ENCODE peak calls at places on chromosomes 1 and 21, in seven cellular contexts. H is amniotic stem cell; B is EH; Y is Karpas-422; M is fibroblast of lung; W is stimulated activated CD8-positive, alpha-beta memory T cell treated with anti-CD3 and anti-CD28 coated beads, Interleukin-2, amount 100 ng/mL, for 1 hour; N is GM20000. L is an unnamed sample.

GRCh38 chr1:36996106-36996505 is 38.2 kb downstream of the GRIK3 start:
- DNase-seq in B (no peak), M (no peak), H (no peak), N (no peak), Y (no peak), W (no peak), L (no peak)

GRCh38 chr1:4362314-4363044 is 291.9 kb upstream of the AJAP1 start:
- DNase-seq in H (no peak), M (no peak), W (no peak), B (no peak), N (no peak), Y (no peak), L (no peak)

GRCh38 chr1:32426489-32427255 is 32.4 kb upstream of the BSDC1 start:
- DNase-seq in W (no peak), Y (peak), H (no peak), N (no peak), B (peak), M (peak), L (no peak)

GRCh38 chr21:16708431-16708830 is 804.4 kb upstream of the CXADR start:
- DNase-seq in B (no peak), H (no peak), W (no peak), M (peak), Y (no peak), N (no peak), L (no peak)

GRCh38 chr1:26003262-26003661 is 5.4 kb upstream of the PAFAH2 start:
- DNase-seq in B (no peak), Y (no peak), M (no peak), N (no peak), W (no peak), H (no peak), L (no peak)

GRCh38 chr1:203840208-203840808 is 21.1 kb upstream of the SNRPE start:
- DNase-seq in Y (peak), H (no peak), N (no peak), W (no peak), B (no peak), M (no peak), L (no peak)

GRCh38 chr1:33237579-33237978 is 18.7 kb upstream of the ZNF362 start:
- DNase-seq in N (no peak), W (no peak), Y (no peak), H (no peak), B (no peak), M (no peak), L (no peak)

GRCh38 chr1:5865056-5865455 is 127.2 kb downstream of the NPHP4 start:
- DNase-seq in M (no peak), Y (no peak), W (no peak), H (no peak), N (no peak), B (no peak), L (no peak)

GRCh38 chr1:94083653-94084052 is 37.3 kb downstream of the ABCA4 start:
- DNase-seq in Y (no peak), M (no peak), H (no peak), W (no peak), B (no peak), N (no peak), L (no peak)

GRCh38 chr1:41240806-41241747 is 1.0 kb downstream of the SCMH1 start:
- DNase-seq in M (peak), N (peak), B (peak), Y (peak), H (no peak), W (no peak), L (no peak)

GRCh38 chr1:195376190-195376589 is 1232.0 kb downstream of the KCNT2 start:
- DNase-seq in W (no peak), N (no peak), M (peak), H (no peak), B (peak), Y (no peak), L (no peak)

GRCh38 chr21:33569986-33570385 is 18.5 kb downstream of the DONSON start:
- DNase-seq in H (no peak), W (no peak), Y (no peak), N (no peak), M (no peak), B (no peak), L (no peak)

GRCh38 chr1:12276225-12276624 is 46.4 kb downstream of the VPS13D start:
- DNase-seq in W (no peak), B (peak), H (no peak), M (peak), N (no peak), Y (no peak), L (no peak)

GRCh38 chr1:203692565-203693470 is 66.2 kb downstream of the ATP2B4 start:
- DNase-seq in H (peak), N (no peak), Y (no peak), W (no peak), M (peak), B (peak), L (peak)

GRCh38 chr1:214102907-214103306 is 115.1 kb downstream of the PROX1 start:
- DNase-seq in W (no peak), M (peak), B (peak), H (peak), Y (no peak), N (no peak), L (peak)

GRCh38 chr1:206766251-206766856 is 4.2 kb upstream of the IL19 start:
- DNase-seq in B (peak), W (peak), H (peak), Y (no peak), N (peak), M (peak), L (no peak)

GRCh38 chr1:228039504-228039903 is 32.7 kb downstream of the WNT3A start:
- DNase-seq in Y (no peak), W (no peak), B (no peak), H (no peak), M (no peak), N (no peak), L (no peak)

GRCh38 chr1:15205586-15206346 is 41.3 kb upstream of the FHAD1 start:
- DNase-seq in Y (no peak), W (no peak), M (no peak), B (no peak), H (no peak), N (no peak), L (no peak)

GRCh38 chr1:192506741-192507155 is 68.8 kb upstream of the RGS1 start:
- DNase-seq in Y (peak), N (peak), B (peak), H (no peak), M (peak), W (no peak), L (no peak)

GRCh38 chr21:27079807-27080206 is 112.9 kb upstream of the ADAMTS5 start:
- DNase-seq in Y (no peak), B (no peak), N (no peak), W (no peak), M (no peak), H (no peak), L (no peak)

GRCh38 chr1:84006574-84006973 is 7.6 kb upstream of the TTLL7 start:
- DNase-seq in B (no peak), H (no peak), M (no peak), Y (no peak), N (no peak), W (no peak), L (no peak)

GRCh38 chr1:153379591-153379990 is 4.2 kb upstream of the S100A12 start:
- DNase-seq in Y (no peak), B (no peak), M (no peak), N (no peak), H (no peak), W (no peak), L (no peak)

GRCh38 chr1:174114788-174115448 is 44.4 kb upstream of the RABGAP1L start:
- DNase-seq in B (peak), M (peak), N (peak), W (no peak), Y (peak), H (no peak), L (no peak)

GRCh38 chr1:48109390-48110009 is 112.3 kb upstream of the TRABD2B start:
- DNase-seq in B (peak), H (no peak), Y (peak), N (peak), M (peak), W (no peak), L (no peak)